ENCODE peak calls at places on chromosomes 1 and 21, in four cellular contexts. C is GM12891, S is NCI-H524, T is HT1080. K is an unnamed sample.

GRCh38 chr1:151577173-151577572 is 34.7 kb upstream of the SNX27 start:
- DNase-seq in C (no peak), S (no peak), T (no peak), K (no peak)

GRCh38 chr1:8004803-8005573 is 21.1 kb downstream of the ERRFI1 start:
- DNase-seq in T (peak; percentile 94), S (no peak), C (no peak), K (no peak)

GRCh38 chr1:38440402-38440801 is 393.8 kb upstream of the POU3F1 start:
- DNase-seq in T (no peak), S (no peak), C (no peak), K (no peak)

GRCh38 chr21:28657576-28657975 is 335.1 kb downstream of the LTN1 start:
- DNase-seq in C (no peak), T (no peak), S (no peak), K (no peak)

GRCh38 chr1:228964178-228964819 is 229.0 kb downstream of the RHOU start:
- DNase-seq in C (no peak), S (no peak), T (peak; percentile 58), K (no peak)

GRCh38 chr1:3910769-3911520 is 10.9 kb upstream of the C1orf174 start:
- DNase-seq in S (peak; percentile 83), C (peak; percentile 94), T (peak; percentile 61), K (peak; percentile 61)

GRCh38 chr1:156401681-156402081 is 32.7 kb downstream of the RHBG start:
- DNase-seq in S (no peak), T (no peak), C (no peak), K (no peak)

GRCh38 chr1:62175568-62176179 is 19.0 kb upstream of the L1TD1 start:
- DNase-seq in T (peak; percentile 21), S (peak; percentile 92), C (no peak), K (peak; percentile 1)

GRCh38 chr1:98371767-98372166 is 289.8 kb upstream of the SNX7 start:
- DNase-seq in C (no peak), S (peak; percentile 2), T (no peak), K (no peak)

GRCh38 chr1:234893725-234894630 is 234.7 kb downstream of the TOMM20 start:
- DNase-seq in T (peak; percentile 81), C (no peak), S (no peak), K (no peak)

GRCh38 chr21:44315691-44316208 is 15.9 kb downstream of the PFKL start:
- DNase-seq in S (no peak), C (no peak), T (no peak), K (no peak)